ENCODE peak calls at places on chromosomes 13 and 19, in four cellular contexts. Q is H1, H is GM12878, P is HepG2. C is an unnamed sample.

GRCh38 chr13:109900723-109901122 is 114.3 kb upstream of the IRS2 start:
- DNase-seq in Q (no peak), H (no peak), P (no peak), C (no peak)

GRCh38 chr19:17830567-17831418 is 9.5 kb upstream of the INSL3 start:
- DNase-seq in Q (peak), H (no peak), P (no peak), C (peak)

GRCh38 chr19:934865-935422 is 9.1 kb downstream of the ARID3A start:
- DNase-seq in Q (no peak), H (no peak), P (peak), C (no peak)

GRCh38 chr13:101398191-101398590 is 18.1 kb downstream of the NALCN start:
- DNase-seq in Q (no peak), H (no peak), P (no peak), C (no peak)

GRCh38 chr19:42286349-42287016 is 15.4 kb upstream of the PRR19 start:
- DNase-seq in Q (no peak), H (no peak), P (no peak), C (peak)

GRCh38 chr13:64289702-64290101 is 2874.1 kb upstream of the PCDH20 start:
- DNase-seq in Q (no peak), H (no peak), P (no peak), C (no peak)

GRCh38 chr13:41061914-41062837 is 867 bp downstream of the WBP4 start:
- DNase-seq in Q (no peak), H (no peak), P (no peak), C (peak)

GRCh38 chr13:64158910-64159309 is 2743.3 kb upstream of the PCDH20 start:
- DNase-seq in Q (no peak), H (no peak), P (no peak), C (no peak)

GRCh38 chr13:28322256-28322895 is 172.6 kb downstream of the FLT1 start:
- DNase-seq in Q (no peak), H (no peak), P (no peak), C (no peak)

GRCh38 chr13:109835321-109835720 is 48.9 kb upstream of the IRS2 start:
- DNase-seq in Q (no peak), H (no peak), P (no peak), C (no peak)

GRCh38 chr13:44651209-44651608 is 75.1 kb upstream of the TSC22D1 start:
- DNase-seq in Q (no peak), H (no peak), P (no peak), C (no peak)

GRCh38 chr13:27857271-27857670 is 62.5 kb upstream of the PDX1 start:
- DNase-seq in Q (no peak), H (no peak), P (no peak), C (peak)

GRCh38 chr13:46992383-46992952 is 95.6 kb upstream of the HTR2A start:
- DNase-seq in Q (no peak), H (no peak), P (peak), C (peak)

GRCh38 chr13:33289966-33290365 is 4.4 kb upstream of the STARD13 start:
- DNase-seq in Q (no peak), H (no peak), P (no peak), C (no peak)

GRCh38 chr13:75326173-75327131 is 155.5 kb downstream of the TBC1D4 start:
- DNase-seq in Q (no peak), H (no peak), P (no peak), C (peak)

GRCh38 chr19:19457691-19458090 is 52.2 kb downstream of the GATAD2A start:
- DNase-seq in Q (no peak), H (no peak), P (no peak), C (no peak)

GRCh38 chr13:40665061-40665753 is 1.2 kb downstream of the FOXO1 start:
- DNase-seq in Q (peak), H (no peak), P (no peak), C (peak)

GRCh38 chr13:21014139-21014665 is 47.2 kb downstream of the LATS2 start:
- DNase-seq in Q (no peak), H (no peak), P (no peak), C (no peak)

GRCh38 chr13:113977976-113978375 is 4.1 kb upstream of the C13orf46 start:
- DNase-seq in Q (no peak), H (no peak), P (no peak), C (no peak)

GRCh38 chr13:48578516-48579166 is 45.8 kb upstream of the RCBTB2 start:
- DNase-seq in Q (no peak), H (no peak), P (no peak), C (no peak)

GRCh38 chr19:18931316-18932162 is 9.5 kb downstream of the HOMER3 start:
- DNase-seq in Q (no peak), H (no peak), P (no peak), C (no peak)

GRCh38 chr19:4370418-4371041 is 27.2 kb downstream of the MPND start:
- DNase-seq in Q (peak), H (no peak), P (no peak), C (no peak)

GRCh38 chr19:952680-953500 is 27.1 kb downstream of the ARID3A start:
- DNase-seq in Q (no peak), H (no peak), P (peak), C (peak)

GRCh38 chr19:53086949-53087348 is 16.3 kb downstream of the ZNF160 start:
- DNase-seq in Q (no peak), H (no peak), P (no peak), C (no peak)

GRCh38 chr13:106350208-106350607 is 185.3 kb downstream of the EFNB2 start:
- DNase-seq in Q (no peak), H (no peak), P (no peak), C (no peak)

GRCh38 chr13:60453490-60453889 is 56.5 kb downstream of the TDRD3 start:
- DNase-seq in Q (no peak), H (no peak), P (no peak), C (no peak)

GRCh38 chr19:55238030-55238429 is 9.5 kb upstream of the TMEM86B start:
- DNase-seq in Q (no peak), H (no peak), P (no peak), C (no peak)

GRCh38 chr19:55241143-55241934 is 12.8 kb upstream of the TMEM86B start:
- DNase-seq in Q (no peak), H (no peak), P (no peak), C (no peak)

GRCh38 chr19:55240713-55241020 is 12.1 kb upstream of the TMEM86B start:
- DNase-seq in Q (no peak), H (no peak), P (no peak), C (no peak)

GRCh38 chr19:55241935-55242464 is 13.4 kb upstream of the TMEM86B start:
- DNase-seq in Q (no peak), H (no peak), P (no peak), C (no peak)

GRCh38 chr19:55239004-55239403 is 10.4 kb upstream of the TMEM86B start:
- DNase-seq in Q (no peak), H (no peak), P (no peak), C (no peak)
- TF ChIP-seq BRCA1 in Q (no peak), H (no peak), P (no peak), C (no peak)

GRCh38 chr19:30037835-30038234 is 95.8 kb downstream of the URI1 start:
- DNase-seq in Q (no peak), H (no peak), P (no peak), C (no peak)

GRCh38 chr19:30034321-30034720 is 92.3 kb downstream of the URI1 start:
- DNase-seq in Q (no peak), H (no peak), P (no peak), C (no peak)

DNA sequence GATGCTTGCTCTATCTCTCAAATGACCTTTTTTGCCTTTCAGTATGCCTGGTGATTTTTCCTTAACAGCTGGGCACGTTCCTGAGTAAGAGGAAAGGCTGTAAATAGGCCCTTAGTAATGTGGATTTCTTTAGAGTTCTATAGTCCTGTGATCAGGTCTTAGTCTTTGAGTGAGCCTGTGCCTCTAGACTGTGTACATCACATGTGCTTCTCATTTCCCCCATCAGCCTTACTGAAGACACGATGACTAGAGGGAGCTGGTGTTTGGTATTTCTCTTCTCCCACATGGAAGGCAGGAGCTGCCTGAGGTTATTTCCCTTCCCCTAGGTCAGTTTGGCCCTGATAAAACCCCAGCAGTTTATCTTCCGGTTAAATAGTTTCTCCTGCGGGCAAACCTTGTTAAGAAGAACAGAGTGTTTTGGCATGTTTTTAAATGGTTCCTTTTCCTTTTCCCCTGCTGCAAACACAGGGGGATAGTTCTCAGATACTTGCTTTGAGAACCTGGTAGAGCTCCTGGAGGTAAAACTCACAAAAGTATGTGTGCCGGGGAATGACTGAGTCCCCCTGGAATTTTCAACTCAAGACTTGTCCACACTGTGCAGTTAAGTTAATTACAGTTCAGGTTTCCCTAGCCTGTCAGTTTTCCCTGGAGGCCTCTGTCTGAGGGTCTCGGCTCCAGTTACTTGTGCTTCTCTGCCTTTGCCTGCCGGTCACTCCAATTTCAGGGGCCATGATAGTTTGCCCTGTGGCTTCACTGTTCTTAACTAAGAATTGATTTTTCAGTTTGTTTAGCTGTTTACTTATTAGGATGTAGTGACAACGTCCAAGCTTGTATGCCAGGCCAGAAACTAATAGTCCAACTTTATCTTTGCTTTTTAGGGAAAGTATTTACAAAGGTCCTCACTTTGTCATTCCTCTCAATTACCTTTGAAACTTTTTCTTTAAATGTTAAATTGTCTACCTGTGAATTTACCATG is 94.4 kb downstream of the URI1 start:
- DNase-seq in Q (no peak), H (no peak), P (no peak), C (no peak)
- TF ChIP-seq BRCA1 in Q (no peak), H (no peak), P (no peak), C (no peak)

GRCh38 chr13:112670118-112670517 is 19.7 kb upstream of the ATP11A start:
- DNase-seq in Q (no peak), H (no peak), P (peak), C (no peak)
- TF ChIP-seq BRCA1 in Q (no peak), H (no peak), P (no peak), C (no peak)

GRCh38 chr13:97136418-97136817 is 85.7 kb upstream of the MBNL2 start:
- DNase-seq in Q (no peak), H (no peak), P (no peak), C (no peak)

GRCh38 chr13:97131447-97131846 is 90.7 kb upstream of the MBNL2 start:
- DNase-seq in Q (no peak), H (no peak), P (no peak), C (peak)

GRCh38 chr13:97133955-97134354 is 88.2 kb upstream of the MBNL2 start:
- DNase-seq in Q (no peak), H (no peak), P (peak), C (no peak)

GRCh38 chr13:97134364-97135095 is 87.6 kb upstream of the MBNL2 start:
- DNase-seq in Q (no peak), H (no peak), P (no peak), C (no peak)

GRCh38 chr13:97133554-97133953 is 88.6 kb upstream of the MBNL2 start:
- DNase-seq in Q (no peak), H (no peak), P (no peak), C (no peak)
- TF ChIP-seq BRCA1 in Q (no peak), H (no peak), P (no peak), C (no peak)

DNA sequence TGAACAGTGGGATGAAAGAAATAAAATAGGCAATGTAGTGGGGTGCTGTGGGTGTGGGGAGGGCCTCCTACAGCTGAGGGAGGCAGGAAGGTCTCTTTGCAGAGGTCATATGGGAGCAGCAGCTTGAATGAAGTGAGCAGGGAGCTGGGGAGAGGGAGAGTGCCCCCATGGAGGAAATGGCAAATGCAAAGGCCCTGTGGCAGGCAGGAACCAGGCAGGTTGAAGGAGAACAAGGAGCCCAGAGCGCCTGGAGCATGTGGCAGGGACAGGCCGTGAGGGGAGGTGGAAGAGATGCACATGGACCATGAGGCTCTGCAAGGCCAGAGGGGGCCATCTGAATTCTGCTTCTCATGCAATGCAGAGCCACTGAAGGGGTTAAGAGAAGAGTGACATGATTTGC is 191.8 kb downstream of the URI1 start:
- DNase-seq in Q (no peak), H (no peak), P (no peak), C (no peak)
- TF ChIP-seq BRCA1 in Q (no peak), H (no peak), P (no peak), C (no peak)

DNA sequence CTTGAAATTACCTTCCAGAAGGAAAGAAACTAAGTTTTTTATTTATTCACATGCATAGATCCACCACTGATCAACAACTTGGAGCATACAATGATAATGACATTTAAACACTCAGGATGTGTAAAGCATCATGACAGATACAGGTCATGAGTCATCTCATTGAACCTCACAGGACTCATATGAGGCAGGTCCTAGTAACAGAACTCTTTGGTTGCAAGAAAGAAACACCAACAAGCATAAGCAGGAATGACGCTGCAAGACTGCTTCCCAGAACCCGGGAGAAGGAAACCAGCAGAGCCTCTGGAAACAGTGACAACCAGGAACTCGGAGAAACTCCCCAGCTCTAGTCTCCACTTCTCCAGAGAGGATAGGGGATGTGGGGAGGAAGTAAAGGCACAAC is 60.8 kb upstream of the IPO5 start:
- DNase-seq in Q (no peak), H (no peak), P (no peak), C (no peak)
- TF ChIP-seq BRCA1 in Q (no peak), H (no peak), P (no peak), C (no peak)